ENCODE peak calls at places on chromosomes 16 and 17, in four cellular contexts. One of them, this sample, is unnamed. For H3K4me1, the result is how much of the 10 kb centered on the place peaks cover.

GRCh38 chr17:73792994-73793393 is 148.7 kb upstream of the SDK2 start:
- DNase-seq in heart left ventricle: no peak
- DNase-seq in tibial nerve: no peak
- DNase-seq in right cardiac atrium: no peak
- DNase-seq in this sample: no peak

GRCh38 chr17:73196500-73196899 is 3.6 kb downstream of the COG1 start:
- DNase-seq in heart left ventricle: peak
- DNase-seq in tibial nerve: no peak
- DNase-seq in right cardiac atrium: peak
- DNase-seq in this sample: peak

GRCh38 chr17:75692976-75693375 is 25.8 kb downstream of the SAP30BP start:
- DNase-seq in heart left ventricle: no peak
- DNase-seq in tibial nerve: no peak
- DNase-seq in right cardiac atrium: no peak
- DNase-seq in this sample: peak

GRCh38 chr17:68460715-68461114 is 3.4 kb upstream of the WIPI1 start:
- DNase-seq in heart left ventricle: no peak
- DNase-seq in tibial nerve: no peak
- DNase-seq in right cardiac atrium: no peak
- DNase-seq in this sample: peak

GRCh38 chr16:74304835-74305176 is 8.2 kb downstream of the PSMD7 start:
- DNase-seq in heart left ventricle: no peak
- DNase-seq in tibial nerve: no peak
- DNase-seq in right cardiac atrium: no peak
- DNase-seq in this sample: no peak

GRCh38 chr17:39782481-39782880 is 44.7 kb downstream of the GRB7 start:
- DNase-seq in heart left ventricle: no peak
- DNase-seq in tibial nerve: no peak
- DNase-seq in right cardiac atrium: no peak
- DNase-seq in this sample: no peak

GRCh38 chr16:87366288-87366687 is 17.3 kb downstream of the FBXO31 start:
- DNase-seq in heart left ventricle: no peak
- DNase-seq in tibial nerve: no peak
- DNase-seq in right cardiac atrium: no peak
- DNase-seq in this sample: peak

GRCh38 chr17:46977348-46977747 is 1.7 kb downstream of the RPRML start:
- DNase-seq in heart left ventricle: peak
- DNase-seq in tibial nerve: no peak
- DNase-seq in right cardiac atrium: no peak
- DNase-seq in this sample: peak

GRCh38 chr17:21511368-21512195 is 135.4 kb downstream of the KCNJ12 start:
- DNase-seq in heart left ventricle: peak
- DNase-seq in tibial nerve: peak
- DNase-seq in right cardiac atrium: peak
- DNase-seq in this sample: peak

GRCh38 chr16:27084296-27085065 is 17.8 kb downstream of the C16orf82 start:
- DNase-seq in heart left ventricle: no peak
- DNase-seq in tibial nerve: no peak
- DNase-seq in right cardiac atrium: no peak
- DNase-seq in this sample: no peak

GRCh38 chr16:50265716-50266336 is 525 bp upstream of the ADCY7 start:
- DNase-seq in heart left ventricle: no peak
- DNase-seq in tibial nerve: no peak
- DNase-seq in right cardiac atrium: peak
- DNase-seq in this sample: no peak

GRCh38 chr16:75372236-75372856 is 61.0 kb downstream of the CFDP1 start:
- DNase-seq in heart left ventricle: no peak
- DNase-seq in tibial nerve: no peak
- DNase-seq in right cardiac atrium: no peak
- DNase-seq in this sample: no peak

GRCh38 chr17:76612977-76613851 is 27.6 kb upstream of the ST6GALNAC2 start:
- DNase-seq in heart left ventricle: no peak
- DNase-seq in tibial nerve: no peak
- DNase-seq in right cardiac atrium: no peak
- DNase-seq in this sample: no peak

GRCh38 chr17:74723891-74724290 is 11.2 kb upstream of the CD300LF start:
- DNase-seq in heart left ventricle: no peak
- DNase-seq in tibial nerve: no peak
- DNase-seq in right cardiac atrium: no peak
- DNase-seq in this sample: no peak

GRCh38 chr17:38403491-38403890 is 24.8 kb upstream of the ARHGAP23 start:
- DNase-seq in heart left ventricle: no peak
- DNase-seq in tibial nerve: no peak
- DNase-seq in right cardiac atrium: no peak
- DNase-seq in this sample: no peak

GRCh38 chr17:69141802-69142472 is at the start of gene ABCA6:
- DNase-seq in heart left ventricle: no peak
- DNase-seq in tibial nerve: no peak
- DNase-seq in right cardiac atrium: no peak
- DNase-seq in this sample: no peak

GRCh38 chr17:55420776-55421178 is 858 bp downstream of the MMD start:
- DNase-seq in heart left ventricle: peak
- DNase-seq in tibial nerve: peak
- DNase-seq in right cardiac atrium: peak
- DNase-seq in this sample: peak

GRCh38 chr17:61656721-61657217 is 65.8 kb upstream of the NACA2 start:
- DNase-seq in heart left ventricle: no peak
- DNase-seq in tibial nerve: no peak
- DNase-seq in right cardiac atrium: no peak
- DNase-seq in this sample: no peak

GRCh38 chr17:39143552-39144093 is 7.8 kb downstream of the PLXDC1 start:
- DNase-seq in heart left ventricle: peak
- DNase-seq in tibial nerve: peak
- DNase-seq in right cardiac atrium: peak
- DNase-seq in this sample: no peak

GRCh38 chr17:58335779-58336455 is 7.3 kb upstream of the TSPOAP1 start:
- DNase-seq in heart left ventricle: no peak
- DNase-seq in tibial nerve: no peak
- DNase-seq in right cardiac atrium: peak
- DNase-seq in this sample: peak

GRCh38 chr16:21593530-21594289 is 5.7 kb upstream of the METTL9 start:
- DNase-seq in heart left ventricle: no peak
- DNase-seq in tibial nerve: no peak
- DNase-seq in right cardiac atrium: no peak
- DNase-seq in this sample: no peak

GRCh38 chr17:31475378-31476162 is 84.1 kb downstream of the RAB11FIP4 start:
- DNase-seq in heart left ventricle: no peak
- DNase-seq in tibial nerve: no peak
- DNase-seq in right cardiac atrium: no peak
- DNase-seq in this sample: no peak

GRCh38 chr16:78584991-78585390 is 485.5 kb downstream of the WWOX start:
- DNase-seq in heart left ventricle: no peak
- DNase-seq in tibial nerve: no peak
- DNase-seq in right cardiac atrium: no peak
- DNase-seq in this sample: no peak

GRCh38 chr16:14364386-14365199 is 265.5 kb downstream of the PARN start:
- DNase-seq in heart left ventricle: no peak
- DNase-seq in tibial nerve: no peak
- DNase-seq in right cardiac atrium: no peak
- DNase-seq in this sample: no peak

GRCh38 chr16:72001180-72001890 is 1.1 kb upstream of the PKD1L3 start:
- DNase-seq in heart left ventricle: no peak
- DNase-seq in tibial nerve: no peak
- DNase-seq in right cardiac atrium: no peak
- DNase-seq in this sample: peak

GRCh38 chr17:28247671-28248556 is 71.1 kb upstream of the TMEM97 start:
- DNase-seq in heart left ventricle: no peak
- DNase-seq in tibial nerve: no peak
- DNase-seq in right cardiac atrium: no peak
- DNase-seq in this sample: no peak

GRCh38 chr17:7266784-7267183 is 4.5 kb upstream of the CLDN7 start:
- DNase-seq in heart left ventricle: no peak
- DNase-seq in tibial nerve: no peak
- DNase-seq in right cardiac atrium: no peak
- DNase-seq in this sample: no peak

GRCh38 chr16:49011807-49012345 is 269.8 kb downstream of the CBLN1 start:
- DNase-seq in heart left ventricle: no peak
- DNase-seq in tibial nerve: no peak
- DNase-seq in right cardiac atrium: peak
- DNase-seq in this sample: no peak

GRCh38 chr17:61294777-61295176 is 104.9 kb upstream of the TBX2 start:
- DNase-seq in heart left ventricle: no peak
- DNase-seq in tibial nerve: no peak
- DNase-seq in right cardiac atrium: no peak
- DNase-seq in this sample: no peak

GRCh38 chr16:87040169-87041117 is 276.7 kb downstream of the C16orf95 start:
- DNase-seq in heart left ventricle: no peak
- DNase-seq in tibial nerve: no peak
- DNase-seq in right cardiac atrium: no peak
- DNase-seq in this sample: no peak

GRCh38 chr17:37742762-37743611 is 1.9 kb downstream of the HNF1B start:
- DNase-seq in heart left ventricle: no peak
- DNase-seq in tibial nerve: no peak
- DNase-seq in right cardiac atrium: peak
- DNase-seq in this sample: peak

GRCh38 chr17:6752068-6752909 is 3.6 kb upstream of the XAF1 start:
- DNase-seq in heart left ventricle: peak
- DNase-seq in tibial nerve: no peak
- DNase-seq in right cardiac atrium: peak
- DNase-seq in this sample: peak

GRCh38 chr17:76208120-76208519 is 32.2 kb downstream of the RNF157 start:
- DNase-seq in heart left ventricle: no peak
- DNase-seq in tibial nerve: no peak
- DNase-seq in right cardiac atrium: no peak
- DNase-seq in this sample: no peak

GRCh38 chr16:71423865-71424264 is 18.0 kb downstream of the TLE7 start:
- DNase-seq in heart left ventricle: no peak
- DNase-seq in tibial nerve: no peak
- DNase-seq in right cardiac atrium: no peak
- DNase-seq in this sample: no peak

GRCh38 chr16:23729503-23730424 is 16.7 kb upstream of the ERN2 start:
- DNase-seq in heart left ventricle: no peak
- DNase-seq in tibial nerve: no peak
- DNase-seq in right cardiac atrium: no peak
- DNase-seq in this sample: peak

GRCh38 chr16:46756772-46757171 is 8.6 kb upstream of the MYLK3 start:
- DNase-seq in heart left ventricle: no peak
- DNase-seq in tibial nerve: no peak
- DNase-seq in right cardiac atrium: no peak
- DNase-seq in this sample: no peak
- H3K4me1 ChIP-seq in heart left ventricle: under half
- H3K4me1 ChIP-seq in tibial nerve: under half
- H3K4me1 ChIP-seq in right cardiac atrium: under half
- H3K4me1 ChIP-seq in this sample: under half

GRCh38 chr17:78771758-78772382 is 10.2 kb downstream of the CYTH1 start:
- DNase-seq in heart left ventricle: no peak
- DNase-seq in tibial nerve: no peak
- DNase-seq in right cardiac atrium: no peak
- DNase-seq in this sample: no peak
- H3K4me1 ChIP-seq in heart left ventricle: under half
- H3K4me1 ChIP-seq in tibial nerve: under half
- H3K4me1 ChIP-seq in right cardiac atrium: under half
- H3K4me1 ChIP-seq in this sample: under half

GRCh38 chr17:79410681-79411080 is 200.2 kb downstream of the RBFOX3 start:
- DNase-seq in heart left ventricle: no peak
- DNase-seq in tibial nerve: no peak
- DNase-seq in right cardiac atrium: no peak
- DNase-seq in this sample: no peak
- H3K4me1 ChIP-seq in heart left ventricle: under half
- H3K4me1 ChIP-seq in tibial nerve: under half
- H3K4me1 ChIP-seq in right cardiac atrium: under half
- H3K4me1 ChIP-seq in this sample: under half

GRCh38 chr16:89445166-89445565 is 45.2 kb downstream of the ANKRD11 start:
- DNase-seq in heart left ventricle: no peak
- DNase-seq in tibial nerve: no peak
- DNase-seq in right cardiac atrium: no peak
- DNase-seq in this sample: no peak
- H3K4me1 ChIP-seq in heart left ventricle: half or more
- H3K4me1 ChIP-seq in tibial nerve: half or more
- H3K4me1 ChIP-seq in right cardiac atrium: under half
- H3K4me1 ChIP-seq in this sample: half or more

DNA sequence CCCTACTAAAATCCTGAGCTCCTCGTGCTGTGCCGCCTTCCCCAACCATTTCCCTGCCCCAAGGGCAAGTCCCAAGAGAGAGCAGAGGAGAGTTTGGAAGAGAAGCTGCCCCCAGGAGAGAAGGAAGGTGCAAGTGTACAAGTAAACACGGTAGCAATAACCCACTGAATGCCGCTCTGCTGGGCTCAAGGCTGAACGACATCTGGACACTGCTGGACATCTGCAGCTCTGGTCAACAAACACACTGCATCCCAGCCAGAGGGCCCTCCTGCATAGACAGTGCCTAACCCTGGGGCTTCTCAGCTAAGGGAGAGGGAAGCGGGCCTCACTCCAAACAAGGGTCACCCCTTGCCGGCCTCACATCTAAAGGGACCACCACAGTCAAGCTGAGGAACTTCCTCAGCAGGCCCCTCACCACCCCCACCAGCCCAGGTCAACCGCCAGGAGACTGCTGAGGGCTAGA is 12.7 kb downstream of the JUP start:
- DNase-seq in heart left ventricle: no peak
- DNase-seq in tibial nerve: no peak
- DNase-seq in right cardiac atrium: peak
- DNase-seq in this sample: no peak
- H3K4me1 ChIP-seq in heart left ventricle: half or more
- H3K4me1 ChIP-seq in tibial nerve: half or more
- H3K4me1 ChIP-seq in right cardiac atrium: under half
- H3K4me1 ChIP-seq in this sample: half or more

GRCh38 chr17:50303051-50303450 is 28.8 kb downstream of the TMEM92 start:
- DNase-seq in heart left ventricle: no peak
- DNase-seq in tibial nerve: no peak
- DNase-seq in right cardiac atrium: no peak
- DNase-seq in this sample: no peak
- H3K4me1 ChIP-seq in heart left ventricle: under half
- H3K4me1 ChIP-seq in tibial nerve: under half
- H3K4me1 ChIP-seq in right cardiac atrium: under half
- H3K4me1 ChIP-seq in this sample: under half

GRCh38 chr16:67393790-67394270 is 532 bp upstream of the TPPP3 start:
- DNase-seq in heart left ventricle: no peak
- DNase-seq in tibial nerve: no peak
- DNase-seq in right cardiac atrium: peak
- DNase-seq in this sample: no peak
- H3K4me1 ChIP-seq in heart left ventricle: under half
- H3K4me1 ChIP-seq in tibial nerve: half or more
- H3K4me1 ChIP-seq in right cardiac atrium: under half
- H3K4me1 ChIP-seq in this sample: under half

GRCh38 chr16:57628782-57629181 is 352 bp downstream of the ADGRG1 start:
- DNase-seq in heart left ventricle: no peak
- DNase-seq in tibial nerve: no peak
- DNase-seq in right cardiac atrium: no peak
- DNase-seq in this sample: no peak
- H3K4me1 ChIP-seq in heart left ventricle: under half
- H3K4me1 ChIP-seq in tibial nerve: half or more
- H3K4me1 ChIP-seq in right cardiac atrium: under half
- H3K4me1 ChIP-seq in this sample: under half

This sample was measured in mucosa of descending colon.